ENCODE peak calls at places on chromosomes 5 and 9, in eight cellular contexts. One of them, this sample, is unnamed.

GRCh38 chr5:53031695-53032096 is 42.5 kb downstream of the ITGA2 start:
- DNase-seq in AG04450: peak
- DNase-seq in heart right ventricle: no peak
- DNase-seq in tibial nerve: no peak
- DNase-seq in OCI-LY7: no peak
- DNase-seq in BJ: peak
- DNase-seq in fibroblast of pulmonary artery: peak
- DNase-seq in fibroblast of mammary gland: peak
- DNase-seq in this sample: peak

GRCh38 chr9:137750563-137750962 is 127.0 kb upstream of the CACNA1B start:
- DNase-seq in OCI-LY7: no peak
- DNase-seq in fibroblast of mammary gland: no peak
- DNase-seq in heart right ventricle: no peak
- DNase-seq in BJ: no peak
- DNase-seq in AG04450: no peak
- DNase-seq in fibroblast of pulmonary artery: no peak
- DNase-seq in tibial nerve: no peak
- DNase-seq in this sample: no peak

GRCh38 chr9:112327718-112328450 is 5.5 kb downstream of the PTBP3 start:
- DNase-seq in BJ: no peak
- DNase-seq in fibroblast of pulmonary artery: no peak
- DNase-seq in heart right ventricle: no peak
- DNase-seq in tibial nerve: no peak
- DNase-seq in AG04450: no peak
- DNase-seq in OCI-LY7: no peak
- DNase-seq in fibroblast of mammary gland: no peak
- DNase-seq in this sample: peak

GRCh38 chr9:130331573-130331972 is 66.0 kb downstream of the HMCN2 start:
- DNase-seq in BJ: peak
- DNase-seq in tibial nerve: peak
- DNase-seq in OCI-LY7: no peak
- DNase-seq in fibroblast of mammary gland: peak
- DNase-seq in fibroblast of pulmonary artery: peak
- DNase-seq in AG04450: peak
- DNase-seq in heart right ventricle: peak
- DNase-seq in this sample: peak

GRCh38 chr9:114339130-114339908 is 9.7 kb downstream of the ORM2 start:
- DNase-seq in fibroblast of pulmonary artery: peak
- DNase-seq in AG04450: no peak
- DNase-seq in heart right ventricle: peak
- DNase-seq in tibial nerve: no peak
- DNase-seq in fibroblast of mammary gland: peak
- DNase-seq in BJ: no peak
- DNase-seq in OCI-LY7: peak
- DNase-seq in this sample: peak

GRCh38 chr5:180682560-180682959 is 33.2 kb upstream of the FLT4 start:
- DNase-seq in BJ: no peak
- DNase-seq in fibroblast of mammary gland: no peak
- DNase-seq in OCI-LY7: no peak
- DNase-seq in heart right ventricle: no peak
- DNase-seq in tibial nerve: no peak
- DNase-seq in fibroblast of pulmonary artery: no peak
- DNase-seq in AG04450: no peak
- DNase-seq in this sample: no peak

GRCh38 chr5:62780888-62781287 is 202.3 kb downstream of the LRRC70 start:
- DNase-seq in AG04450: no peak
- DNase-seq in fibroblast of pulmonary artery: no peak
- DNase-seq in fibroblast of mammary gland: no peak
- DNase-seq in OCI-LY7: no peak
- DNase-seq in BJ: no peak
- DNase-seq in heart right ventricle: no peak
- DNase-seq in tibial nerve: no peak
- DNase-seq in this sample: no peak

GRCh38 chr9:35666547-35666946 is 1.6 kb upstream of the ARHGEF39 start:
- DNase-seq in OCI-LY7: peak
- DNase-seq in AG04450: no peak
- DNase-seq in fibroblast of pulmonary artery: no peak
- DNase-seq in fibroblast of mammary gland: no peak
- DNase-seq in tibial nerve: no peak
- DNase-seq in BJ: no peak
- DNase-seq in heart right ventricle: no peak
- DNase-seq in this sample: no peak

GRCh38 chr9:126144617-126145456 is 181.8 kb upstream of the MVB12B start:
- DNase-seq in fibroblast of mammary gland: no peak
- DNase-seq in BJ: no peak
- DNase-seq in AG04450: no peak
- DNase-seq in heart right ventricle: no peak
- DNase-seq in fibroblast of pulmonary artery: no peak
- DNase-seq in tibial nerve: no peak
- DNase-seq in OCI-LY7: no peak
- DNase-seq in this sample: no peak

GRCh38 chr9:69168709-69169217 is 5.3 kb upstream of the TJP2 start:
- DNase-seq in fibroblast of pulmonary artery: peak
- DNase-seq in heart right ventricle: no peak
- DNase-seq in AG04450: no peak
- DNase-seq in OCI-LY7: peak
- DNase-seq in fibroblast of mammary gland: peak
- DNase-seq in BJ: no peak
- DNase-seq in tibial nerve: no peak
- DNase-seq in this sample: peak

GRCh38 chr9:133754187-133754586 is 16.0 kb upstream of the SARDH start:
- DNase-seq in fibroblast of mammary gland: no peak
- DNase-seq in AG04450: no peak
- DNase-seq in BJ: no peak
- DNase-seq in OCI-LY7: no peak
- DNase-seq in fibroblast of pulmonary artery: no peak
- DNase-seq in heart right ventricle: no peak
- DNase-seq in tibial nerve: no peak
- DNase-seq in this sample: no peak

GRCh38 chr9:109248133-109248581 is 72.7 kb downstream of the EPB41L4B start:
- DNase-seq in heart right ventricle: no peak
- DNase-seq in fibroblast of mammary gland: peak
- DNase-seq in fibroblast of pulmonary artery: peak
- DNase-seq in AG04450: no peak
- DNase-seq in tibial nerve: no peak
- DNase-seq in BJ: no peak
- DNase-seq in OCI-LY7: no peak
- DNase-seq in this sample: peak

GRCh38 chr5:151503999-151504398 is 56.6 kb downstream of the SLC36A1 start:
- DNase-seq in OCI-LY7: no peak
- DNase-seq in BJ: no peak
- DNase-seq in fibroblast of pulmonary artery: no peak
- DNase-seq in AG04450: no peak
- DNase-seq in tibial nerve: no peak
- DNase-seq in fibroblast of mammary gland: no peak
- DNase-seq in heart right ventricle: no peak
- DNase-seq in this sample: no peak

GRCh38 chr5:177390363-177391300 is 6.4 kb downstream of the SLC34A1 start:
- DNase-seq in AG04450: no peak
- DNase-seq in OCI-LY7: peak
- DNase-seq in heart right ventricle: peak
- DNase-seq in fibroblast of mammary gland: peak
- DNase-seq in BJ: no peak
- DNase-seq in fibroblast of pulmonary artery: peak
- DNase-seq in tibial nerve: peak
- DNase-seq in this sample: peak

GRCh38 chr5:68240196-68240595 is 24.6 kb downstream of the PIK3R1 start:
- DNase-seq in tibial nerve: no peak
- DNase-seq in OCI-LY7: peak
- DNase-seq in BJ: no peak
- DNase-seq in fibroblast of mammary gland: no peak
- DNase-seq in heart right ventricle: no peak
- DNase-seq in AG04450: no peak
- DNase-seq in fibroblast of pulmonary artery: no peak
- DNase-seq in this sample: no peak

GRCh38 chr5:127697894-127698600 is 5.1 kb upstream of the CCDC192 start:
- DNase-seq in BJ: no peak
- DNase-seq in fibroblast of pulmonary artery: peak
- DNase-seq in fibroblast of mammary gland: peak
- DNase-seq in heart right ventricle: no peak
- DNase-seq in tibial nerve: no peak
- DNase-seq in OCI-LY7: no peak
- DNase-seq in AG04450: no peak
- DNase-seq in this sample: peak

GRCh38 chr5:86143837-86144236 is 473.9 kb upstream of the COX7C start:
- DNase-seq in AG04450: no peak
- DNase-seq in fibroblast of pulmonary artery: no peak
- DNase-seq in heart right ventricle: peak
- DNase-seq in OCI-LY7: no peak
- DNase-seq in BJ: no peak
- DNase-seq in tibial nerve: no peak
- DNase-seq in fibroblast of mammary gland: no peak
- DNase-seq in this sample: no peak

GRCh38 chr5:10474521-10475075 is 32.9 kb downstream of the ROPN1L start:
- DNase-seq in AG04450: no peak
- DNase-seq in BJ: peak
- DNase-seq in heart right ventricle: no peak
- DNase-seq in tibial nerve: no peak
- DNase-seq in fibroblast of pulmonary artery: no peak
- DNase-seq in OCI-LY7: no peak
- DNase-seq in fibroblast of mammary gland: peak
- DNase-seq in this sample: peak

GRCh38 chr5:80207832-80208231 is 48.0 kb downstream of the SERINC5 start:
- DNase-seq in heart right ventricle: no peak
- DNase-seq in OCI-LY7: no peak
- DNase-seq in fibroblast of mammary gland: no peak
- DNase-seq in BJ: no peak
- DNase-seq in tibial nerve: no peak
- DNase-seq in fibroblast of pulmonary artery: no peak
- DNase-seq in AG04450: no peak
- DNase-seq in this sample: no peak
- TF ChIP-seq CTCF in heart right ventricle: no peak
- TF ChIP-seq CTCF in OCI-LY7: no peak
- TF ChIP-seq CTCF in fibroblast of mammary gland: no peak
- TF ChIP-seq CTCF in BJ: no peak
- TF ChIP-seq CTCF in tibial nerve: no peak
- TF ChIP-seq CTCF in fibroblast of pulmonary artery: no peak
- TF ChIP-seq CTCF in AG04450: no peak
- TF ChIP-seq CTCF in this sample: no peak

DNA sequence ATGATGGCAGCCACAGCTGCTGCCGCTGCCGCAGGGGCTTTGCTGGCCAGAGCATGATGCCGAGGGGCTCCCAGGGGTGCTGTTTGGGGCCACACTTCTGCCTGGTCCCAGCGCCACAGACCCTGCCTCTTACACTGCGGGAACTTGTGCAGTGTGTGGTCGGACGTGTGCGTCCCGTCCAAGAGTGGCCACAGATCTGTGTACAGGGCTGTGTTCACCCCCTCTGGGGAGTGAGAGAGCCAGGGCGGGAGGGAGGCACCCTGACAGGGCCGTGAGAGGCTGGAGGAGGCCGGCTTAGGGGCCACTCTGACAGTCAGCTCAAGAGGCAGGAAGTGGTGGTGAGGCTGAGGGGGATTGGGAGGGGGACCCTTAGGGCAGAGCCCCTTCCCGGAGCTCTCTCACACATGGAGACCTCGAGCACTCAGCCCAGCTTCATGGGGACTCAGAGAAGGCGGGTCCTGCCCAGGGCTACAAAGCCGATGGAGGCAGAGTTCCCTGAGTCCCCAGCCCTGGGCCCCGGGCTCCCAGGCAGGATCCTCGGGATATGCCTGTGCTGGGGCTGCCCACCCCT is 13.1 kb upstream of the CARD19 start:
- DNase-seq in heart right ventricle: no peak
- DNase-seq in fibroblast of pulmonary artery: no peak
- DNase-seq in tibial nerve: no peak
- DNase-seq in AG04450: no peak
- DNase-seq in BJ: no peak
- DNase-seq in OCI-LY7: no peak
- DNase-seq in fibroblast of mammary gland: no peak
- DNase-seq in this sample: no peak
- H3K4me3 ChIP-seq in heart right ventricle: no peak
- H3K4me3 ChIP-seq in fibroblast of pulmonary artery: no peak
- H3K4me3 ChIP-seq in tibial nerve: no peak
- H3K4me3 ChIP-seq in AG04450: no peak
- H3K4me3 ChIP-seq in BJ: no peak
- H3K4me3 ChIP-seq in OCI-LY7: no peak
- H3K4me3 ChIP-seq in fibroblast of mammary gland: no peak
- H3K4me3 ChIP-seq in this sample: no peak

GRCh38 chr5:94782376-94782775 is 163.9 kb downstream of the SLF1 start:
- DNase-seq in BJ: no peak
- DNase-seq in tibial nerve: no peak
- DNase-seq in fibroblast of pulmonary artery: no peak
- DNase-seq in OCI-LY7: no peak
- DNase-seq in AG04450: no peak
- DNase-seq in fibroblast of mammary gland: no peak
- DNase-seq in heart right ventricle: no peak
- DNase-seq in this sample: no peak

GRCh38 chr5:94788527-94788926 is 170.1 kb downstream of the SLF1 start:
- DNase-seq in BJ: no peak
- DNase-seq in heart right ventricle: no peak
- DNase-seq in OCI-LY7: no peak
- DNase-seq in AG04450: no peak
- DNase-seq in fibroblast of pulmonary artery: no peak
- DNase-seq in tibial nerve: no peak
- DNase-seq in fibroblast of mammary gland: no peak
- DNase-seq in this sample: no peak

GRCh38 chr5:94779684-94780083 is 161.2 kb downstream of the SLF1 start:
- DNase-seq in fibroblast of mammary gland: no peak
- DNase-seq in AG04450: no peak
- DNase-seq in fibroblast of pulmonary artery: no peak
- DNase-seq in OCI-LY7: no peak
- DNase-seq in BJ: no peak
- DNase-seq in tibial nerve: no peak
- DNase-seq in heart right ventricle: no peak
- DNase-seq in this sample: no peak

GRCh38 chr5:94785111-94785510 is 166.6 kb downstream of the SLF1 start:
- DNase-seq in fibroblast of pulmonary artery: peak
- DNase-seq in fibroblast of mammary gland: no peak
- DNase-seq in heart right ventricle: no peak
- DNase-seq in AG04450: no peak
- DNase-seq in tibial nerve: no peak
- DNase-seq in OCI-LY7: peak
- DNase-seq in BJ: no peak
- DNase-seq in this sample: no peak
- TF ChIP-seq CTCF in fibroblast of pulmonary artery: peak
- TF ChIP-seq CTCF in fibroblast of mammary gland: peak
- TF ChIP-seq CTCF in heart right ventricle: no peak
- TF ChIP-seq CTCF in AG04450: peak
- TF ChIP-seq CTCF in tibial nerve: no peak
- TF ChIP-seq CTCF in OCI-LY7: peak
- TF ChIP-seq CTCF in BJ: peak
- TF ChIP-seq CTCF in this sample: no peak

DNA sequence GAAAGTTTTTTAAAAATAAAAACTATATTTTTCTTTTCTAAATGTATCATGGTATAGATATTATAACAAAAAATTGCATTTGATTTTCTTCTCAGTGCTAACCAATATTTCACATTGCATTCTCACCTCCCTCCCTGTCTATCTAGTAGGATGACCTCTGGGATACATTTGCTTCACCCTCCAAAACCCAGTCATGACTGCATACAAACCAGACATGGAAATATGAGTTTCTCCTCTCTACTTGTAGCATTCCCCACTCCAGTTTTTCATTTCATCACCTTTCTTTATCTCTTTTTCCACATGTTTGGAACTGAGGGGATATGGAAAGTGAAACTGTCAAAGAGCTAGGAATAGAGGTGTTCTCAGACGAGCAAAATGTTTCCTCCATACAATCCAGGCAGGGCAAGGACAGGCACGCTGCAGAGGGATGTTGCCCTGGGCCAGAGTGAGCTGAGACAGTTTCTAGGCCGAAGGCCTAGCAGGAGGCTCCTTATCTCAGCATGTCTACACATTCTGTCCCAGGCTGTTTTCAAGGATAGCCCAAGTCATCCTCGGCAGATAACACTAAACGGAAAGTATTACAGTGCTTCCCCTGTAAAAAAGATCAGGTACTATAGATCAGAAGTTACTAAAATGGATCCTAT is 46.7 kb downstream of the MEF2C start:
- DNase-seq in AG04450: no peak
- DNase-seq in OCI-LY7: no peak
- DNase-seq in fibroblast of mammary gland: peak
- DNase-seq in BJ: no peak
- DNase-seq in heart right ventricle: peak
- DNase-seq in tibial nerve: no peak
- DNase-seq in fibroblast of pulmonary artery: peak
- DNase-seq in this sample: peak
- H3K4me3 ChIP-seq in AG04450: no peak
- H3K4me3 ChIP-seq in OCI-LY7: peak
- H3K4me3 ChIP-seq in fibroblast of mammary gland: no peak
- H3K4me3 ChIP-seq in BJ: no peak
- H3K4me3 ChIP-seq in heart right ventricle: no peak
- H3K4me3 ChIP-seq in tibial nerve: no peak
- H3K4me3 ChIP-seq in fibroblast of pulmonary artery: peak
- H3K4me3 ChIP-seq in this sample: no peak

This sample was measured in cardiac fibroblast.